ENCODE peak calls at places on chromosome 2, in ten cellular contexts. T, P, R, O, N, I, B, Q, S and Y are unnamed samples.

GRCh38 chr2:26400723-26401122 is 997 bp upstream of the DRC1 start:
- DNase-seq in B (no peak), T (no peak), Q (no peak), I (no peak), P (no peak), N (no peak), S (no peak), R (no peak), O (no peak), Y (no peak)

GRCh38 chr2:11573418-11574175 is 39.8 kb downstream of the GREB1 start:
- DNase-seq in T (peak), S (no peak), O (no peak), B (peak), I (no peak), Q (no peak), P (no peak), R (peak), N (no peak), Y (no peak)

GRCh38 chr2:171941316-171941699 is 19.0 kb downstream of the HAT1 start:
- DNase-seq in T (no peak), B (no peak), N (no peak), S (no peak), P (no peak), Q (no peak), O (no peak), I (no peak), R (no peak), Y (no peak)

GRCh38 chr2:145927398-145927951 is 1407.6 kb upstream of the ZEB2 start:
- DNase-seq in B (peak), S (no peak), R (no peak), O (no peak), Q (no peak), I (no peak), P (no peak), N (no peak), T (no peak), Y (no peak)

GRCh38 chr2:237888389-237888788 is 29.0 kb downstream of the RAMP1 start:
- DNase-seq in Q (no peak), S (peak), N (no peak), R (no peak), T (no peak), P (no peak), I (no peak), O (no peak), B (peak), Y (no peak)

GRCh38 chr2:128424806-128425205 is 106.1 kb upstream of the HS6ST1 start:
- DNase-seq in R (no peak), B (no peak), P (no peak), N (no peak), Q (no peak), O (no peak), I (no peak), T (no peak), S (no peak), Y (peak)

GRCh38 chr2:24515335-24515734 is 24.3 kb downstream of the NCOA1 start:
- DNase-seq in B (peak), I (no peak), P (no peak), T (no peak), O (no peak), S (peak), Q (no peak), R (no peak), N (peak), Y (no peak)

GRCh38 chr2:55771612-55772011 is 78.0 kb upstream of the PNPT1 start:
- DNase-seq in I (peak), T (no peak), P (no peak), N (peak), R (no peak), Q (no peak), O (peak), B (peak), S (peak), Y (peak)

GRCh38 chr2:53445376-53446072 is 322.1 kb upstream of the CHAC2 start:
- DNase-seq in T (no peak), P (no peak), Q (no peak), N (peak), B (peak), S (peak), R (no peak), O (no peak), I (no peak), Y (no peak)

GRCh38 chr2:9211496-9211895 is 4.9 kb downstream of the ASAP2 start:
- DNase-seq in Q (no peak), N (no peak), S (no peak), I (no peak), P (no peak), T (no peak), B (peak), R (no peak), O (no peak), Y (no peak)

GRCh38 chr2:126995652-126996377 is 97.1 kb downstream of the TEX51 start:
- DNase-seq in N (no peak), P (no peak), Q (no peak), I (no peak), R (no peak), T (no peak), O (no peak), B (no peak), S (no peak), Y (no peak)

GRCh38 chr2:144780983-144781382 is 261.1 kb upstream of the ZEB2 start:
- DNase-seq in I (no peak), O (no peak), N (no peak), P (no peak), R (no peak), B (no peak), T (no peak), Q (no peak), S (peak), Y (no peak)

GRCh38 chr2:101474752-101475384 is at the start of gene RFX8:
- DNase-seq in O (no peak), R (no peak), S (peak), B (peak), T (no peak), N (no peak), I (no peak), P (peak), Q (peak), Y (no peak)

GRCh38 chr2:24471662-24472061 is 19.4 kb upstream of the NCOA1 start:
- DNase-seq in P (no peak), T (no peak), Q (no peak), S (no peak), B (no peak), I (no peak), R (no peak), O (no peak), N (no peak), Y (peak)

GRCh38 chr2:105886029-105886454 is 141.3 kb downstream of the NCK2 start:
- DNase-seq in Q (no peak), R (no peak), I (no peak), T (no peak), P (no peak), S (peak), B (peak), N (no peak), O (no peak), Y (no peak)

GRCh38 chr2:37612382-37612781 is 59.1 kb downstream of the CDC42EP3 start:
- DNase-seq in I (no peak), B (no peak), O (no peak), Q (no peak), R (no peak), N (no peak), T (no peak), P (no peak), S (no peak), Y (no peak)

GRCh38 chr2:46841621-46842020 is 74.0 kb downstream of the MCFD2 start:
- DNase-seq in N (no peak), S (no peak), P (no peak), T (no peak), R (no peak), B (no peak), Q (no peak), O (no peak), I (no peak), Y (no peak)

GRCh38 chr2:56185101-56185581 is 1.4 kb downstream of the CCDC85A start:
- DNase-seq in Q (no peak), P (no peak), N (no peak), O (no peak), R (peak), T (no peak), I (no peak), B (peak), S (no peak), Y (no peak)

GRCh38 chr2:12300927-12301326 is 415.8 kb upstream of the TRIB2 start:
- DNase-seq in I (no peak), O (no peak), S (peak), N (no peak), R (no peak), T (no peak), P (no peak), Q (no peak), B (no peak), Y (no peak)